ENCODE peak calls at places on chromosomes 12 and 14, in nine cellular contexts. M, O, N, T, W, Y, F, L and V are unnamed samples.

GRCh38 chr14:34781242-34781641 is 66.8 kb upstream of the CFL2 start:
- DNase-seq in T (peak), W (no peak), M (no peak), O (no peak), L (no peak), N (peak), Y (no peak), F (no peak), V (no peak)

GRCh38 chr14:51283402-51283825 is 43.4 kb downstream of the TMX1 start:
- DNase-seq in N (peak), W (peak), O (no peak), F (no peak), Y (no peak), T (peak), L (no peak), M (no peak), V (no peak)

GRCh38 chr12:22641353-22642053 is 16.5 kb downstream of the ETNK1 start:
- DNase-seq in O (no peak), T (no peak), Y (no peak), F (no peak), M (no peak), W (no peak), L (no peak), N (no peak), V (no peak)

GRCh38 chr12:51524386-51524901 is 66.6 kb upstream of the SCN8A start:
- DNase-seq in N (no peak), T (no peak), Y (no peak), M (no peak), L (no peak), F (no peak), W (no peak), O (no peak), V (no peak)

GRCh38 chr12:41515953-41516352 is 327.8 kb downstream of the PDZRN4 start:
- DNase-seq in T (peak), N (no peak), M (no peak), O (no peak), L (no peak), W (no peak), Y (no peak), F (no peak), V (no peak)

GRCh38 chr12:121520119-121520518 is 60.7 kb downstream of the KDM2B start:
- DNase-seq in O (no peak), N (no peak), T (no peak), M (no peak), F (no peak), Y (no peak), L (no peak), W (no peak), V (no peak)

GRCh38 chr14:92254786-92255185 is 68.2 kb upstream of the SLC24A4 start:
- DNase-seq in W (no peak), M (peak), N (no peak), Y (no peak), O (no peak), T (no peak), L (no peak), F (no peak), V (no peak)

GRCh38 chr12:4505381-4505986 is 33.2 kb upstream of the RAD51AP1 start:
- DNase-seq in L (no peak), T (peak), F (no peak), M (no peak), N (peak), W (no peak), O (no peak), Y (no peak), V (no peak)

GRCh38 chr12:84738481-84738972 is 174.1 kb downstream of the SLC6A15 start:
- DNase-seq in W (no peak), F (no peak), O (no peak), N (peak), Y (no peak), L (no peak), M (no peak), T (peak), V (no peak)

GRCh38 chr14:89303452-89304435 is 113.3 kb downstream of the FOXN3 start:
- DNase-seq in W (peak), T (peak), O (no peak), M (peak), N (peak), Y (peak), F (no peak), L (no peak), V (no peak)

GRCh38 chr14:52069617-52070431 is 965 bp upstream of the NID2 start:
- DNase-seq in M (peak), L (no peak), T (peak), N (peak), W (no peak), O (peak), Y (no peak), F (no peak), V (peak)

GRCh38 chr12:25929096-25929637 is 29.3 kb upstream of the RASSF8 start:
- DNase-seq in W (no peak), O (no peak), L (no peak), F (no peak), Y (no peak), N (peak), M (no peak), T (no peak), V (no peak)

GRCh38 chr12:88944403-88944802 is 364.1 kb upstream of the KITLG start:
- DNase-seq in Y (no peak), L (no peak), M (no peak), F (no peak), W (no peak), T (peak), N (peak), O (no peak), V (no peak)

GRCh38 chr12:6038160-6038559 is 86.3 kb downstream of the VWF start:
- DNase-seq in Y (no peak), N (peak), W (peak), O (peak), F (no peak), T (peak), L (no peak), M (no peak), V (no peak)

GRCh38 chr12:121581681-121582439 is 1.0 kb upstream of the KDM2B start:
- DNase-seq in M (peak), Y (no peak), F (no peak), O (no peak), W (peak), T (peak), L (no peak), N (peak), V (no peak)

GRCh38 chr12:118999107-118999506 is 17.8 kb downstream of the SRRM4 start:
- DNase-seq in F (no peak), W (no peak), Y (no peak), T (no peak), O (no peak), M (no peak), L (no peak), N (no peak), V (no peak)

GRCh38 chr12:120231316-120232011 is 30.6 kb upstream of the RPLP0 start:
- DNase-seq in W (peak), T (peak), N (peak), Y (peak), O (peak), L (peak), F (peak), M (no peak), V (no peak)

GRCh38 chr12:104569348-104570173 is 112.8 kb downstream of the CHST11 start:
- DNase-seq in L (no peak), T (no peak), N (no peak), F (no peak), O (peak), Y (no peak), W (no peak), M (no peak), V (no peak)

GRCh38 chr14:65849558-65849957 is 437.0 kb downstream of the FUT8 start:
- DNase-seq in W (no peak), T (no peak), L (no peak), M (no peak), F (no peak), N (no peak), Y (no peak), O (no peak), V (no peak)

GRCh38 chr12:23757541-23757962 is 191.9 kb downstream of the SOX5 start:
- DNase-seq in Y (no peak), L (no peak), M (no peak), T (no peak), O (no peak), W (peak), N (no peak), F (no peak), V (no peak)